ENCODE peak calls at places on chromosome 1, in six cellular contexts. F is hepatocyte; L is pancreas; T is transverse colon; X is CD4-positive, alpha-beta memory T cell; R is adipocyte. P is an unnamed sample. For H3K36me3 and H3K4me1, the result is how much of the 10 kb centered on the place peaks cover.

GRCh38 chr1:91864017-91864700 is 21.8 kb downstream of the TGFBR3 start:
- DNase-seq in X (no peak), T (no peak), R (peak), L (no peak), F (no peak), P (no peak)

GRCh38 chr1:61152706-61153105 is 70.3 kb downstream of the NFIA start:
- DNase-seq in L (no peak), F (no peak), X (no peak), R (no peak), T (no peak), P (no peak)

GRCh38 chr1:12426030-12426429 is 192.0 kb downstream of the DHRS3 start:
- DNase-seq in L (no peak), R (no peak), X (no peak), T (no peak), F (no peak), P (no peak)

GRCh38 chr1:43348809-43349593 is 9.8 kb upstream of the CDC20 start:
- DNase-seq in T (peak), L (peak), F (peak), R (peak), X (peak), P (peak)

GRCh38 chr1:52102336-52103013 is 39.4 kb upstream of the ZFYVE9 start:
- DNase-seq in X (no peak), T (no peak), F (no peak), R (peak), L (no peak), P (no peak)

GRCh38 chr1:206500046-206500445 is 7.3 kb upstream of the RASSF5 start:
- DNase-seq in F (no peak), R (no peak), T (no peak), L (no peak), X (no peak), P (no peak)

GRCh38 chr1:243731301-243731891 is 118.6 kb downstream of the AKT3 start:
- DNase-seq in L (no peak), T (no peak), R (no peak), X (no peak), F (peak), P (no peak)

GRCh38 chr1:212110617-212111016 is 75.1 kb downstream of the DTL start:
- DNase-seq in L (no peak), R (peak), T (no peak), X (no peak), F (peak), P (no peak)

GRCh38 chr1:195908121-195908520 is 700.1 kb downstream of the KCNT2 start:
- DNase-seq in F (no peak), R (peak), X (no peak), L (no peak), T (no peak), P (no peak)

GRCh38 chr1:75130312-75130677 is 3.9 kb upstream of the LHX8 start:
- DNase-seq in F (no peak), X (no peak), T (no peak), L (peak), R (peak), P (no peak)
- H3K4me3 ChIP-seq in F (no peak), X (no peak), T (no peak), L (no peak), R (no peak), P (no peak)

GRCh38 chr1:9035226-9035625 is 9.0 kb upstream of the SLC2A7 start:
- DNase-seq in T (no peak), F (no peak), R (no peak), X (no peak), L (no peak), P (no peak)
- H3K36me3 ChIP-seq in T (under half), F (under half), R (under half), X (under half), L (under half), P (under half)

DNA sequence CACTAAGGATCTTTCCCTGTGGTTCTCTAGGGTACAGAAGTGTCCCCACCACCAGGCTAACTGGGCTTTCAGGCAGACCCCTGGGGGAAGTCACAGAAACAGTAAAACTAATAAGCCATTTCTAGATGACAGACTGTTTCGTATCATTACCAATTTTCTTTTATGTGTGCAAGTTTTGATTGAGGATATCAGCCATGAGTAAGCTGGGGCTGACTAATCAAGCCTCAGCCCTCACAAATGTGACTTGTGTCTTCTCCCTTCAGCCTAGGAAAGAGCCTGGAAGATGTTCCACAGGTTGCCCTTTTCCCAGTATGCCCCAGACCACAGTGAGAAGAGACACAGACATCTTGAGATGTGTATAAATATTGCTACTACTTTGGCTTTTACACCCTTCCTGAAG is 10.5 kb downstream of the PTGFRN start:
- DNase-seq in R (no peak), X (no peak), T (no peak), F (no peak), L (no peak), P (no peak)
- H3K4me1 ChIP-seq in R (under half), X (under half), T (half or more), F (under half), L (under half), P (under half)

GRCh38 chr1:236251587-236251986 is 30.2 kb downstream of the ERO1B start:
- DNase-seq in T (no peak), R (no peak), F (no peak), X (no peak), L (no peak), P (no peak)
- H3K4me3 ChIP-seq in T (no peak), R (no peak), F (no peak), X (no peak), L (no peak), P (no peak)

P was measured in lung.